ENCODE peak calls at places on chromosomes 16 and 17, in four cellular contexts. D, F, B and A are unnamed samples.

GRCh38 chr16:81511371-81511770 is 66.8 kb downstream of the CMIP start:
- DNase-seq in D (no peak), F (no peak), B (no peak), A (no peak)

GRCh38 chr17:77875881-77876509 is 82.5 kb upstream of the TNRC6C start:
- DNase-seq in B (no peak), D (no peak), F (no peak), A (no peak)

GRCh38 chr16:53041196-53041977 is 11.3 kb downstream of the CHD9NB start:
- DNase-seq in B (peak), F (no peak), D (peak), A (peak)

GRCh38 chr17:5203178-5203907 is 11.7 kb upstream of the ZNF594 start:
- DNase-seq in D (no peak), F (no peak), B (no peak), A (no peak)

GRCh38 chr16:10895053-10895946 is 18.3 kb downstream of the CIITA start:
- DNase-seq in D (peak), F (no peak), B (no peak), A (no peak)

GRCh38 chr16:89693289-89693731 is 6.8 kb downstream of the CDK10 start:
- DNase-seq in F (no peak), B (no peak), D (no peak), A (no peak)

GRCh38 chr17:66343531-66344078 is 41.2 kb downstream of the PRKCA start:
- DNase-seq in F (no peak), B (no peak), D (no peak), A (no peak)

GRCh38 chr17:48002208-48002919 is 31.5 kb downstream of the CDK5RAP3 start:
- DNase-seq in F (no peak), D (no peak), B (no peak), A (no peak)

GRCh38 chr16:57004387-57005250 is 15.3 kb downstream of the NLRC5 start:
- DNase-seq in D (no peak), B (no peak), F (no peak), A (peak)

GRCh38 chr16:84266451-84266850 is 26.6 kb upstream of the KCNG4 start:
- DNase-seq in F (peak), B (no peak), D (peak), A (no peak)

GRCh38 chr17:41082565-41083136 is 1.3 kb upstream of the KRTAP4-7 start:
- DNase-seq in B (no peak), D (no peak), F (no peak), A (no peak)

GRCh38 chr17:81930142-81931125 is 2.9 kb upstream of the MAFG start:
- DNase-seq in B (no peak), D (peak), F (no peak), A (no peak)

GRCh38 chr17:64574646-64575045 is 67.9 kb downstream of the CEP95 start:
- DNase-seq in D (no peak), B (no peak), F (no peak), A (no peak)

GRCh38 chr17:29640413-29640812 is 17.7 kb upstream of the CORO6 start:
- DNase-seq in D (no peak), B (no peak), F (no peak), A (no peak)

GRCh38 chr16:16105646-16106045 is 117.6 kb downstream of the ABCC6 start:
- DNase-seq in B (no peak), F (no peak), D (no peak), A (no peak)

GRCh38 chr16:83926726-83927397 is 26.2 kb upstream of the OSGIN1 start:
- DNase-seq in F (peak), B (peak), D (peak), A (peak)

GRCh38 chr17:45405250-45406086 is 27.2 kb downstream of the ARHGAP27 start:
- DNase-seq in F (no peak), B (no peak), D (peak), A (no peak)

GRCh38 chr17:76378548-76379274 is 5.7 kb upstream of the SPHK1 start:
- DNase-seq in D (no peak), F (no peak), B (no peak), A (no peak)

GRCh38 chr16:81261049-81261648 is 22.7 kb downstream of the BCO1 start:
- DNase-seq in D (no peak), B (no peak), F (peak), A (no peak)

GRCh38 chr17:58758890-58759289 is 3.2 kb downstream of the PPM1E start:
- DNase-seq in D (no peak), F (no peak), B (no peak), A (no peak)

DNA sequence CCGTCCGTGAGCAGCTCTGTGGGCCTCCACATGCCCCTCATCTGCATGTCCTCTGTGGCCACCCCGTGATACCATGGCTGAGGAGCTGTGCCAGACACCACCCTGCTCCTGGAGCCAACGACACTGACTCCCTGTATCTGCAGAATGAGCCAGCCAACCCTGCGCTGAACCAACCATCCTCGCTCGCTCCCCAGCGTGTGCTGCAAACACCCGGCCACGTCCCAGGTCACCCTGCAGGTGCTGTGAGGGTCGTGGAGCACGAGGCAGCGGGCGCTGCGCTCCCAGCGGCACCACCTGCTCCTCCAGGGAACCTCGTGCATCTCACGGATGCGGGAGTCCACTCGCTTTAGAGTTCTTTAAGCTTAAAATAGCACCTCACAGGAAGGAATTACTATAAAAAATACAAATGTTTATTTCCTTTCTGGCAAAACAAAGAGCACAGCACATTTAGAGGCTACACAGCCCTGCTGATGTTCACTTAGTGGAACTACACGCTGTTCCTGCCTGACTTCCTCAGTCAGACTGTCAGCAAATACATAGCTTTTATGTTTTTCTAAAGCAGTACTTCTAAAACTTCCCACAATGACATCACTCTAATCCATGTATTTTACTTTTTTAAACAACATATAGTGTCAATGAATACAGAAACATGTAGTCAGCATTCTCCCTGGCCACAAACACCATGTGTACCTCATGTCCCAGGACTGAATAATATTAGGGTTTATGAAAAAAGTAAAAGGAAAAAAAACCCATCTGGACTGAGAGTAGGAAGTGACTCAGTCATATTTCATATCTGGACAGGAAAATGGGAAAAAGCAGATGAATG is 43.5 kb downstream of the MAP1LC3B start:
- DNase-seq in B (no peak), F (no peak), D (no peak), A (no peak)
- TF ChIP-seq POLR2AphosphoS5 in B (no peak), F (no peak), D (no peak), A (no peak)

GRCh38 chr16:22782299-22782698 is 31.7 kb upstream of the HS3ST2 start:
- DNase-seq in B (no peak), F (no peak), D (no peak), A (no peak)
- TF ChIP-seq POLR2AphosphoS5 in B (no peak), F (no peak), D (no peak), A (no peak)

GRCh38 chr17:49312722-49313121 is 49.3 kb downstream of the ZNF652 start:
- DNase-seq in F (no peak), B (no peak), D (no peak), A (no peak)

GRCh38 chr17:49315974-49316570 is 46.0 kb downstream of the ZNF652 start:
- DNase-seq in D (no peak), B (no peak), F (no peak), A (no peak)

GRCh38 chr17:49318438-49318965 is 43.5 kb downstream of the ZNF652 start:
- DNase-seq in F (no peak), D (no peak), B (no peak), A (no peak)

GRCh38 chr17:49316889-49317288 is 45.2 kb downstream of the ZNF652 start:
- DNase-seq in B (no peak), D (no peak), F (no peak), A (no peak)

DNA sequence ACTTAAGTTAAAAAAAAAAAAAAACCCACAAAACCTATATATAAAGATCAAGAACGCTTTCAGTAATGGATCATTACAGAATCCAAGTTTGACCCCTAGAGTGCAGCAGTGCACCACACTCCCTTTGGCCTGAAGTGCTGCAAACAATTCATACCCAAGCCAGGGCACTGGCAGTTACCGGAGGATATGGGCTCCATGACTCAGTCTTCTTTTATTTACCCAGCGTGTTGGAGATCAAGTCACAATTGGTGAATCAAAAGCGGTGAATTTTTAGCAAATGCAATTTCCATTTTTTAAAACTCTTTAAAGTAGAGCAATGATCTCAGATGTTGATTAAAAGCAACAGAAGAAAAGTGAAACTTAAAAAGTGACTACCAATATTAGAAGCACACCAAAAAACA is 46.5 kb downstream of the ZNF652 start:
- DNase-seq in B (peak), F (peak), D (peak), A (peak)
- TF ChIP-seq POLR2AphosphoS5 in B (peak), F (no peak), D (no peak), A (no peak)

GRCh38 chr17:71502443-71502842 is 618.4 kb upstream of the SOX9 start:
- DNase-seq in F (no peak), B (no peak), D (no peak), A (no peak)
- TF ChIP-seq POLR2AphosphoS5 in F (no peak), B (no peak), D (no peak), A (no peak)

GRCh38 chr17:43468746-43469544 is 14.8 kb upstream of the DHX8 start:
- DNase-seq in B (no peak), F (no peak), D (no peak), A (no peak)

GRCh38 chr17:43464046-43464445 is 19.7 kb upstream of the DHX8 start:
- DNase-seq in F (no peak), B (no peak), D (no peak), A (no peak)

GRCh38 chr17:43465049-43465448 is 18.7 kb upstream of the DHX8 start:
- DNase-seq in B (no peak), F (no peak), D (no peak), A (no peak)

GRCh38 chr17:43471801-43472200 is 12.0 kb upstream of the DHX8 start:
- DNase-seq in B (no peak), D (no peak), F (no peak), A (no peak)

GRCh38 chr17:43467981-43468541 is 15.7 kb upstream of the DHX8 start:
- DNase-seq in F (no peak), B (no peak), D (no peak), A (no peak)
- TF ChIP-seq POLR2AphosphoS5 in F (no peak), B (no peak), D (no peak), A (no peak)

GRCh38 chr17:80422981-80423380 is 8.0 kb downstream of the ENDOV start:
- DNase-seq in F (peak), B (no peak), D (no peak), A (no peak)
- TF ChIP-seq POLR2AphosphoS5 in F (no peak), B (no peak), D (no peak), A (no peak)

GRCh38 chr17:39996789-39997188 is 16.2 kb downstream of the PSMD3 start:
- DNase-seq in D (no peak), B (no peak), F (no peak), A (no peak)
- TF ChIP-seq POLR2AphosphoS5 in D (no peak), B (no peak), F (no peak), A (no peak)

DNA sequence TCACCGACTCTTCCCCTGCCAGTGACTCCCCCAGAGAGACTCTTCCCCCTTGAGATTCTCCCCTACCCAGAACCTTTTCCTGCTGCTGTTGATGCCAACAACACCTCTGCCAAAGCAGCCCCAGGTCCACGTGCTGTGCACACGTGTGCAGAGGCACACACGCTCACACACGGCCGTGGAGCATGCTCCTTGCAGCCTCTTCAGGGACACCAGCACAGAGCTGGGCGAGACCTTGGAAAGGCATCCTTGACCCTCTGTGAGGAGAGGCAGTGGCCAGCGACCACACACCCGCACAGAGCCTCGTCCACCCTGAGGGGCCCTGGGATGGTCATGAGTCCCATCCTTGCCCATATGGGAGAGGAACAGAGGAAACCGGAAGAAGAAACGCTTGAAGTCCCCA is 181.9 kb downstream of the RBFOX3 start:
- DNase-seq in F (no peak), D (no peak), B (no peak), A (no peak)
- TF ChIP-seq POLR2AphosphoS5 in F (no peak), D (no peak), B (no peak), A (no peak)

GRCh38 chr16:17343729-17344128 is 127.0 kb downstream of the XYLT1 start:
- DNase-seq in B (no peak), D (no peak), F (no peak), A (no peak)
- TF ChIP-seq POLR2AphosphoS5 in B (no peak), D (peak), F (no peak), A (no peak)

GRCh38 chr17:7483238-7484066 is 714 bp upstream of the POLR2A start:
- DNase-seq in B (peak), D (peak), F (peak), A (peak)
- TF ChIP-seq POLR2AphosphoS5 in B (peak), D (peak), F (no peak), A (peak)